ENCODE peak calls at places on chromosomes 13 and 19, in seven cellular contexts. One of them, this sample, is unnamed.

GRCh38 chr13:48647625-48648024 is 6.1 kb upstream of the CYSLTR2 start:
- DNase-seq in NCI-H82: peak; percentile 59
- DNase-seq in stimulated activated CD4-positive, alpha-beta T cell treated with anti-CD3 and anti-CD28 coated beads, Interleukin-2, amount 100 ng/mL, for 48 hours: no peak
- DNase-seq in LoVo: no peak
- DNase-seq in fibroblast of gingiva: no peak
- DNase-seq in activated gamma-delta T cell treated with anti-CD3 and anti-CD28 coated beads, Interleukin-2, amount 50 U/mL, for 16 hours: no peak
- DNase-seq in HEK293T: no peak
- DNase-seq in this sample: no peak

GRCh38 chr13:49936943-49937273 is 768 bp upstream of the SPRYD7 start:
- DNase-seq in NCI-H82: peak; percentile 57
- DNase-seq in stimulated activated CD4-positive, alpha-beta T cell treated with anti-CD3 and anti-CD28 coated beads, Interleukin-2, amount 100 ng/mL, for 48 hours: no peak
- DNase-seq in LoVo: no peak
- DNase-seq in fibroblast of gingiva: no peak
- DNase-seq in activated gamma-delta T cell treated with anti-CD3 and anti-CD28 coated beads, Interleukin-2, amount 50 U/mL, for 16 hours: no peak
- DNase-seq in HEK293T: peak; percentile 15
- DNase-seq in this sample: no peak

GRCh38 chr13:51241720-51242119 is 19.5 kb downstream of the FAM124A start:
- DNase-seq in NCI-H82: no peak
- DNase-seq in stimulated activated CD4-positive, alpha-beta T cell treated with anti-CD3 and anti-CD28 coated beads, Interleukin-2, amount 100 ng/mL, for 48 hours: no peak
- DNase-seq in LoVo: no peak
- DNase-seq in fibroblast of gingiva: peak; percentile 86
- DNase-seq in activated gamma-delta T cell treated with anti-CD3 and anti-CD28 coated beads, Interleukin-2, amount 50 U/mL, for 16 hours: no peak
- DNase-seq in HEK293T: no peak
- DNase-seq in this sample: no peak

GRCh38 chr19:9871626-9872338 is 36.7 kb downstream of the PIN1 start:
- DNase-seq in NCI-H82: no peak
- DNase-seq in stimulated activated CD4-positive, alpha-beta T cell treated with anti-CD3 and anti-CD28 coated beads, Interleukin-2, amount 100 ng/mL, for 48 hours: no peak
- DNase-seq in LoVo: no peak
- DNase-seq in fibroblast of gingiva: no peak
- DNase-seq in activated gamma-delta T cell treated with anti-CD3 and anti-CD28 coated beads, Interleukin-2, amount 50 U/mL, for 16 hours: no peak
- DNase-seq in HEK293T: no peak
- DNase-seq in this sample: no peak

GRCh38 chr13:108326318-108326717 is 56.8 kb downstream of the TNFSF13B start:
- DNase-seq in NCI-H82: peak; percentile 18
- DNase-seq in stimulated activated CD4-positive, alpha-beta T cell treated with anti-CD3 and anti-CD28 coated beads, Interleukin-2, amount 100 ng/mL, for 48 hours: no peak
- DNase-seq in LoVo: no peak
- DNase-seq in fibroblast of gingiva: no peak
- DNase-seq in activated gamma-delta T cell treated with anti-CD3 and anti-CD28 coated beads, Interleukin-2, amount 50 U/mL, for 16 hours: no peak
- DNase-seq in HEK293T: no peak
- DNase-seq in this sample: no peak

GRCh38 chr19:49761625-49762311 is 1.3 kb downstream of the TSKS start:
- DNase-seq in NCI-H82: peak; percentile 14
- DNase-seq in stimulated activated CD4-positive, alpha-beta T cell treated with anti-CD3 and anti-CD28 coated beads, Interleukin-2, amount 100 ng/mL, for 48 hours: no peak
- DNase-seq in LoVo: no peak
- DNase-seq in fibroblast of gingiva: peak; percentile 58
- DNase-seq in activated gamma-delta T cell treated with anti-CD3 and anti-CD28 coated beads, Interleukin-2, amount 50 U/mL, for 16 hours: no peak
- DNase-seq in HEK293T: no peak
- DNase-seq in this sample: no peak

GRCh38 chr13:32911506-32911905 is 104.7 kb upstream of the KL start:
- DNase-seq in NCI-H82: peak; percentile 76
- DNase-seq in stimulated activated CD4-positive, alpha-beta T cell treated with anti-CD3 and anti-CD28 coated beads, Interleukin-2, amount 100 ng/mL, for 48 hours: no peak
- DNase-seq in LoVo: peak; percentile 18
- DNase-seq in fibroblast of gingiva: peak; percentile 62
- DNase-seq in activated gamma-delta T cell treated with anti-CD3 and anti-CD28 coated beads, Interleukin-2, amount 50 U/mL, for 16 hours: no peak
- DNase-seq in HEK293T: peak; percentile 37
- DNase-seq in this sample: peak; percentile 35

GRCh38 chr13:101065314-101065713 is 351.0 kb downstream of the NALCN start:
- DNase-seq in NCI-H82: no peak
- DNase-seq in stimulated activated CD4-positive, alpha-beta T cell treated with anti-CD3 and anti-CD28 coated beads, Interleukin-2, amount 100 ng/mL, for 48 hours: no peak
- DNase-seq in LoVo: no peak
- DNase-seq in fibroblast of gingiva: peak; percentile 5
- DNase-seq in activated gamma-delta T cell treated with anti-CD3 and anti-CD28 coated beads, Interleukin-2, amount 50 U/mL, for 16 hours: no peak
- DNase-seq in HEK293T: no peak
- DNase-seq in this sample: no peak

GRCh38 chr13:102702965-102703720 is 8.3 kb upstream of the METTL21C start:
- DNase-seq in NCI-H82: no peak
- DNase-seq in stimulated activated CD4-positive, alpha-beta T cell treated with anti-CD3 and anti-CD28 coated beads, Interleukin-2, amount 100 ng/mL, for 48 hours: no peak
- DNase-seq in LoVo: no peak
- DNase-seq in fibroblast of gingiva: peak; percentile 28
- DNase-seq in activated gamma-delta T cell treated with anti-CD3 and anti-CD28 coated beads, Interleukin-2, amount 50 U/mL, for 16 hours: no peak
- DNase-seq in HEK293T: no peak
- DNase-seq in this sample: no peak

GRCh38 chr19:33052352-33052972 is 12.2 kb downstream of the RHPN2 start:
- DNase-seq in NCI-H82: no peak
- DNase-seq in stimulated activated CD4-positive, alpha-beta T cell treated with anti-CD3 and anti-CD28 coated beads, Interleukin-2, amount 100 ng/mL, for 48 hours: no peak
- DNase-seq in LoVo: peak; percentile 71
- DNase-seq in fibroblast of gingiva: peak; percentile 30
- DNase-seq in activated gamma-delta T cell treated with anti-CD3 and anti-CD28 coated beads, Interleukin-2, amount 50 U/mL, for 16 hours: no peak
- DNase-seq in HEK293T: no peak
- DNase-seq in this sample: no peak

GRCh38 chr19:46700704-46701103 is 16.2 kb downstream of the PRKD2 start:
- DNase-seq in NCI-H82: no peak
- DNase-seq in stimulated activated CD4-positive, alpha-beta T cell treated with anti-CD3 and anti-CD28 coated beads, Interleukin-2, amount 100 ng/mL, for 48 hours: no peak
- DNase-seq in LoVo: no peak
- DNase-seq in fibroblast of gingiva: no peak
- DNase-seq in activated gamma-delta T cell treated with anti-CD3 and anti-CD28 coated beads, Interleukin-2, amount 50 U/mL, for 16 hours: no peak
- DNase-seq in HEK293T: no peak
- DNase-seq in this sample: no peak

GRCh38 chr19:30752201-30752600 is 380.0 kb downstream of the ZNF536 start:
- DNase-seq in NCI-H82: no peak
- DNase-seq in stimulated activated CD4-positive, alpha-beta T cell treated with anti-CD3 and anti-CD28 coated beads, Interleukin-2, amount 100 ng/mL, for 48 hours: no peak
- DNase-seq in LoVo: no peak
- DNase-seq in fibroblast of gingiva: no peak
- DNase-seq in activated gamma-delta T cell treated with anti-CD3 and anti-CD28 coated beads, Interleukin-2, amount 50 U/mL, for 16 hours: no peak
- DNase-seq in HEK293T: no peak
- DNase-seq in this sample: no peak

GRCh38 chr19:44072543-44073401 is 813 bp downstream of the ZNF284 start:
- DNase-seq in NCI-H82: peak; percentile 37
- DNase-seq in stimulated activated CD4-positive, alpha-beta T cell treated with anti-CD3 and anti-CD28 coated beads, Interleukin-2, amount 100 ng/mL, for 48 hours: no peak
- DNase-seq in LoVo: no peak
- DNase-seq in fibroblast of gingiva: no peak
- DNase-seq in activated gamma-delta T cell treated with anti-CD3 and anti-CD28 coated beads, Interleukin-2, amount 50 U/mL, for 16 hours: no peak
- DNase-seq in HEK293T: no peak
- DNase-seq in this sample: no peak

GRCh38 chr19:492091-492531 is 4.2 kb upstream of the MADCAM1 start:
- DNase-seq in NCI-H82: no peak
- DNase-seq in stimulated activated CD4-positive, alpha-beta T cell treated with anti-CD3 and anti-CD28 coated beads, Interleukin-2, amount 100 ng/mL, for 48 hours: peak; percentile 38
- DNase-seq in LoVo: no peak
- DNase-seq in fibroblast of gingiva: no peak
- DNase-seq in activated gamma-delta T cell treated with anti-CD3 and anti-CD28 coated beads, Interleukin-2, amount 50 U/mL, for 16 hours: no peak
- DNase-seq in HEK293T: peak; percentile 60
- DNase-seq in this sample: no peak

GRCh38 chr13:73662833-73663232 is 471.4 kb downstream of the KLF12 start:
- DNase-seq in NCI-H82: no peak
- DNase-seq in stimulated activated CD4-positive, alpha-beta T cell treated with anti-CD3 and anti-CD28 coated beads, Interleukin-2, amount 100 ng/mL, for 48 hours: no peak
- DNase-seq in LoVo: no peak
- DNase-seq in fibroblast of gingiva: no peak
- DNase-seq in activated gamma-delta T cell treated with anti-CD3 and anti-CD28 coated beads, Interleukin-2, amount 50 U/mL, for 16 hours: no peak
- DNase-seq in HEK293T: no peak
- DNase-seq in this sample: no peak

GRCh38 chr19:50695251-50696064 is 24.1 kb downstream of the SHANK1 start:
- DNase-seq in NCI-H82: peak; percentile 68
- DNase-seq in stimulated activated CD4-positive, alpha-beta T cell treated with anti-CD3 and anti-CD28 coated beads, Interleukin-2, amount 100 ng/mL, for 48 hours: peak; percentile 30
- DNase-seq in LoVo: peak; percentile 12
- DNase-seq in fibroblast of gingiva: no peak
- DNase-seq in activated gamma-delta T cell treated with anti-CD3 and anti-CD28 coated beads, Interleukin-2, amount 50 U/mL, for 16 hours: no peak
- DNase-seq in HEK293T: peak; percentile 75
- DNase-seq in this sample: no peak

GRCh38 chr19:29835447-29835846 is 23.7 kb downstream of the CCNE1 start:
- DNase-seq in NCI-H82: no peak
- DNase-seq in stimulated activated CD4-positive, alpha-beta T cell treated with anti-CD3 and anti-CD28 coated beads, Interleukin-2, amount 100 ng/mL, for 48 hours: no peak
- DNase-seq in LoVo: no peak
- DNase-seq in fibroblast of gingiva: no peak
- DNase-seq in activated gamma-delta T cell treated with anti-CD3 and anti-CD28 coated beads, Interleukin-2, amount 50 U/mL, for 16 hours: no peak
- DNase-seq in HEK293T: no peak
- DNase-seq in this sample: no peak

GRCh38 chr13:35164324-35164932 is 222.4 kb downstream of the NBEA start:
- DNase-seq in NCI-H82: peak; percentile 72
- DNase-seq in stimulated activated CD4-positive, alpha-beta T cell treated with anti-CD3 and anti-CD28 coated beads, Interleukin-2, amount 100 ng/mL, for 48 hours: no peak
- DNase-seq in LoVo: peak; percentile 63
- DNase-seq in fibroblast of gingiva: peak; percentile 17
- DNase-seq in activated gamma-delta T cell treated with anti-CD3 and anti-CD28 coated beads, Interleukin-2, amount 50 U/mL, for 16 hours: no peak
- DNase-seq in HEK293T: peak; percentile 37
- DNase-seq in this sample: no peak

GRCh38 chr19:47569331-47569730 is 3.6 kb downstream of the ZNF541 start:
- DNase-seq in NCI-H82: no peak
- DNase-seq in stimulated activated CD4-positive, alpha-beta T cell treated with anti-CD3 and anti-CD28 coated beads, Interleukin-2, amount 100 ng/mL, for 48 hours: no peak
- DNase-seq in LoVo: no peak
- DNase-seq in fibroblast of gingiva: no peak
- DNase-seq in activated gamma-delta T cell treated with anti-CD3 and anti-CD28 coated beads, Interleukin-2, amount 50 U/mL, for 16 hours: no peak
- DNase-seq in HEK293T: no peak
- DNase-seq in this sample: no peak

GRCh38 chr19:46181386-46181774 is 33.3 kb downstream of the IGFL2 start:
- DNase-seq in NCI-H82: no peak
- DNase-seq in stimulated activated CD4-positive, alpha-beta T cell treated with anti-CD3 and anti-CD28 coated beads, Interleukin-2, amount 100 ng/mL, for 48 hours: no peak
- DNase-seq in LoVo: no peak
- DNase-seq in fibroblast of gingiva: no peak
- DNase-seq in activated gamma-delta T cell treated with anti-CD3 and anti-CD28 coated beads, Interleukin-2, amount 50 U/mL, for 16 hours: no peak
- DNase-seq in HEK293T: no peak
- DNase-seq in this sample: no peak

GRCh38 chr19:58037927-58038687 is 4.3 kb downstream of the ZSCAN1 start:
- DNase-seq in NCI-H82: peak; percentile 25
- DNase-seq in stimulated activated CD4-positive, alpha-beta T cell treated with anti-CD3 and anti-CD28 coated beads, Interleukin-2, amount 100 ng/mL, for 48 hours: no peak
- DNase-seq in LoVo: no peak
- DNase-seq in fibroblast of gingiva: no peak
- DNase-seq in activated gamma-delta T cell treated with anti-CD3 and anti-CD28 coated beads, Interleukin-2, amount 50 U/mL, for 16 hours: no peak
- DNase-seq in HEK293T: no peak
- DNase-seq in this sample: no peak

GRCh38 chr19:34165295-34165738 is 7.0 kb upstream of the LSM14A start:
- DNase-seq in NCI-H82: no peak
- DNase-seq in stimulated activated CD4-positive, alpha-beta T cell treated with anti-CD3 and anti-CD28 coated beads, Interleukin-2, amount 100 ng/mL, for 48 hours: no peak
- DNase-seq in LoVo: no peak
- DNase-seq in fibroblast of gingiva: no peak
- DNase-seq in activated gamma-delta T cell treated with anti-CD3 and anti-CD28 coated beads, Interleukin-2, amount 50 U/mL, for 16 hours: no peak
- DNase-seq in HEK293T: no peak
- DNase-seq in this sample: no peak

GRCh38 chr13:85093808-85094207 is 705.4 kb downstream of the SLITRK6 start:
- DNase-seq in NCI-H82: no peak
- DNase-seq in stimulated activated CD4-positive, alpha-beta T cell treated with anti-CD3 and anti-CD28 coated beads, Interleukin-2, amount 100 ng/mL, for 48 hours: no peak
- DNase-seq in LoVo: no peak
- DNase-seq in fibroblast of gingiva: peak; percentile 1
- DNase-seq in activated gamma-delta T cell treated with anti-CD3 and anti-CD28 coated beads, Interleukin-2, amount 50 U/mL, for 16 hours: no peak
- DNase-seq in HEK293T: peak; percentile 14
- DNase-seq in this sample: no peak

GRCh38 chr13:97245011-97245410 is 22.9 kb downstream of the MBNL2 start:
- DNase-seq in NCI-H82: no peak
- DNase-seq in stimulated activated CD4-positive, alpha-beta T cell treated with anti-CD3 and anti-CD28 coated beads, Interleukin-2, amount 100 ng/mL, for 48 hours: no peak
- DNase-seq in LoVo: no peak
- DNase-seq in fibroblast of gingiva: no peak
- DNase-seq in activated gamma-delta T cell treated with anti-CD3 and anti-CD28 coated beads, Interleukin-2, amount 50 U/mL, for 16 hours: no peak
- DNase-seq in HEK293T: no peak
- DNase-seq in this sample: no peak

GRCh38 chr13:93559718-93560117 is 333.1 kb downstream of the GPC6 start:
- DNase-seq in NCI-H82: peak; percentile 67
- DNase-seq in stimulated activated CD4-positive, alpha-beta T cell treated with anti-CD3 and anti-CD28 coated beads, Interleukin-2, amount 100 ng/mL, for 48 hours: no peak
- DNase-seq in LoVo: no peak
- DNase-seq in fibroblast of gingiva: peak; percentile 1
- DNase-seq in activated gamma-delta T cell treated with anti-CD3 and anti-CD28 coated beads, Interleukin-2, amount 50 U/mL, for 16 hours: no peak
- DNase-seq in HEK293T: no peak
- DNase-seq in this sample: no peak

GRCh38 chr13:49454388-49455015 is 10.4 kb downstream of the SETDB2 start:
- DNase-seq in NCI-H82: no peak
- DNase-seq in stimulated activated CD4-positive, alpha-beta T cell treated with anti-CD3 and anti-CD28 coated beads, Interleukin-2, amount 100 ng/mL, for 48 hours: no peak
- DNase-seq in LoVo: no peak
- DNase-seq in fibroblast of gingiva: peak; percentile 64
- DNase-seq in activated gamma-delta T cell treated with anti-CD3 and anti-CD28 coated beads, Interleukin-2, amount 50 U/mL, for 16 hours: no peak
- DNase-seq in HEK293T: no peak
- DNase-seq in this sample: no peak

GRCh38 chr13:55000043-55000442 is 1971.4 kb downstream of the OLFM4 start:
- DNase-seq in NCI-H82: no peak
- DNase-seq in stimulated activated CD4-positive, alpha-beta T cell treated with anti-CD3 and anti-CD28 coated beads, Interleukin-2, amount 100 ng/mL, for 48 hours: no peak
- DNase-seq in LoVo: no peak
- DNase-seq in fibroblast of gingiva: no peak
- DNase-seq in activated gamma-delta T cell treated with anti-CD3 and anti-CD28 coated beads, Interleukin-2, amount 50 U/mL, for 16 hours: no peak
- DNase-seq in HEK293T: no peak
- DNase-seq in this sample: no peak

GRCh38 chr13:44800626-44801025 is 188.6 kb downstream of the NUFIP1 start:
- DNase-seq in NCI-H82: no peak
- DNase-seq in stimulated activated CD4-positive, alpha-beta T cell treated with anti-CD3 and anti-CD28 coated beads, Interleukin-2, amount 100 ng/mL, for 48 hours: no peak
- DNase-seq in LoVo: no peak
- DNase-seq in fibroblast of gingiva: no peak
- DNase-seq in activated gamma-delta T cell treated with anti-CD3 and anti-CD28 coated beads, Interleukin-2, amount 50 U/mL, for 16 hours: no peak
- DNase-seq in HEK293T: no peak
- DNase-seq in this sample: no peak

This sample was measured in GM12891.